ENCODE peak calls at places on chromosomes 16 and 17, in seven cellular contexts. S, V, Y, H, T, U and L are unnamed samples.

GRCh38 chr16:11386791-11387546 is 41.7 kb downstream of the RMI2 start:
- DNase-seq in S (peak; percentile 43), V (peak; percentile 69), Y (no peak), H (peak; percentile 41), T (no peak), U (peak; percentile 59), L (no peak)

GRCh38 chr16:31333686-31334649 is 21.0 kb upstream of the ITGAX start:
- DNase-seq in S (no peak), V (peak; percentile 42), Y (peak; percentile 23), H (no peak), T (peak; percentile 49), U (no peak), L (no peak)

GRCh38 chr16:17329412-17329811 is 141.3 kb downstream of the XYLT1 start:
- DNase-seq in S (no peak), V (no peak), Y (no peak), H (no peak), T (no peak), U (no peak), L (no peak)

GRCh38 chr16:72853575-72853974 is 194.4 kb downstream of the ZFHX3 start:
- DNase-seq in S (no peak), V (no peak), Y (no peak), H (no peak), T (no peak), U (no peak), L (no peak)

GRCh38 chr17:60601443-60602384 is 1.7 kb downstream of the PPM1D start:
- DNase-seq in S (peak; percentile 74), V (peak; percentile 76), Y (peak; percentile 73), H (no peak), T (peak; percentile 76), U (no peak), L (peak; percentile 56)

GRCh38 chr17:50130778-50131317 is 888 bp upstream of the SAMD14 start:
- DNase-seq in S (no peak), V (no peak), Y (no peak), H (no peak), T (no peak), U (no peak), L (no peak)

GRCh38 chr17:43079578-43080302 is 45.4 kb downstream of the BRCA1 start:
- DNase-seq in S (no peak), V (no peak), Y (no peak), H (no peak), T (no peak), U (no peak), L (no peak)

GRCh38 chr16:27230562-27230991 is 27.3 kb downstream of the KDM8 start:
- DNase-seq in S (no peak), V (peak; percentile 25), Y (no peak), H (no peak), T (no peak), U (peak; percentile 93), L (no peak)

GRCh38 chr17:77436481-77436880 is 295.7 kb downstream of the SEC14L1 start:
- DNase-seq in S (no peak), V (no peak), Y (no peak), H (no peak), T (no peak), U (no peak), L (no peak)

GRCh38 chr16:10833271-10833670 is 14.7 kb upstream of the TVP23A start:
- DNase-seq in S (no peak), V (no peak), Y (no peak), H (no peak), T (no peak), U (no peak), L (no peak)

GRCh38 chr17:56570199-56570598 is 23.3 kb upstream of the NOG start:
- DNase-seq in S (no peak), V (no peak), Y (no peak), H (no peak), T (no peak), U (no peak), L (no peak)

DNA sequence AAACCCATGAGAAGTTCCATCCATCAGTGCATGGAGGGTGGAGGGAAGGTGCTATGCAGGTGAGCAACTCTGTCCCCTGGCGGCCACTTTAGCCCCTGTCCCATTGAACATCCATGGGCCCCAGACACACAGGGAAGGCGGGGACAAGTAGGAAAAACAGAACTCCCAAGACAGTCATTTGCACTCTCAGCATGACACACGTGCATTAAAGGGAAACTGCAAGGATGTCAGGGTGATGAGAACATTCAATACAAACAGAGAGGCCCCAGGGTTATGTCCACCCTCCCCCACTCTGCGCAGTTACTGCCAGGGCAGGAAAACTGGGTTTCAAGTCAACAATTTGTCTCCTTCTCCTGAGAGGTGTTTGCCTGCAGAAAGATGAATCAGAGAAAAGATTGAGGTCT is 44.0 kb upstream of the AKTIP start:
- DNase-seq in S (peak; percentile 37), V (peak; percentile 32), Y (no peak), H (peak; percentile 17), T (no peak), U (no peak), L (no peak)
- TF ChIP-seq CTCF in S (peak; percentile 56), V (peak; percentile 21), Y (no peak), H (peak; percentile 83), T (no peak), U (no peak), L (no peak)

DNA sequence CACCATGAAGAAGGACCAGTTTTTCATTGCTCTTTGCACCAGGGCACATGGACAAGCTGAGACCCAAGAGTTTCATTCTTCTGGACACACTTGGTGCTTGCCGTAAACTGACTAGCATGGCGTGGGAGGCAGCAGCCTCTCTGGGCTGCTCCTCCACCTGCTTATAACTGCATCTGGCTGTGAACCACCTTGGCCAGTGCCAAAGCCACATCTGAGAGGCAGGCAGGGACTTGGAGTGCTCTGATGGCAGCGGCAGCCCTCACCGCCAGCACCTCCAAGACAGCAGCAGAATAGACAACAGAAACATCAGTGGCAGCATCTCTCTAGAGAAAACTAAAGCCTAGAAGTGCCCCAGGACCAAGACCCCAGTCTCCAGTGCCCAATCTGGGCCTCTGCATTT is 4.7 kb downstream of the KRT37 start:
- DNase-seq in S (no peak), V (no peak), Y (no peak), H (no peak), T (peak; percentile 11), U (no peak), L (no peak)
- H3K27ac ChIP-seq in S (no peak overlapping the region), V (no peak overlapping the region), Y (no peak overlapping the region), H (no peak overlapping the region), T (peak overlapping the region; percentile 98), U (no peak overlapping the region), L (no peak overlapping the region)

DNA sequence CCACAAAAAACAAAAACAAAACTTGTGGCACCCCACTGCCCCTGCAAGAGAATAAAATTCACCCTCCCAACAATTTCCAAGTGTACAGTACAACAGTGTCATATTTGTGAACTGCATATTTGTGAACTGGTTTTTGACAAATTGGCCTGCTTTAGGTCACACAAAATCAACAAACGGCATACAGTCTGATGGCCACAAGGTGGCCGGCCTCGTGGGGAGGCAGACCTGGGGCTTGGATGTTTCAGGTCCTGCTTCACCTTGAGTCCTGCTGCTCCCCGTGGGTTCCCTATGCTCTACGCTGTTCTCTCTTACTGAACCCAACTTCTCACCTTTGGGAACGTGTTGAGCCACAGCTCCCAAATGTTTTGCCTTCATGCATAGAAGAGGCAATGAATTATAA is 102.2 kb downstream of the CDK5R1 start:
- DNase-seq in S (no peak), V (no peak), Y (no peak), H (no peak), T (peak; percentile 12), U (no peak), L (no peak)
- TF ChIP-seq CTCF in S (peak; percentile 53), V (peak; percentile 11), Y (no peak), H (peak; percentile 81), T (no peak), U (no peak), L (peak; percentile 16)

GRCh38 chr17:81329279-81329926 is 34.3 kb upstream of the SLC38A10 start:
- DNase-seq in S (peak; percentile 76), V (no peak), Y (peak; percentile 73), H (no peak), T (peak; percentile 98), U (peak; percentile 94), L (peak; percentile 60)
- H3K27ac ChIP-seq in S (no peak overlapping the region), V (peak overlapping the region; percentile 64), Y (peak overlapping the region; percentile 51), H (no peak overlapping the region), T (peak overlapping the region; percentile 99), U (peak overlapping the region; percentile 99), L (peak overlapping the region; percentile 39)

GRCh38 chr17:80832266-80832676 is 159.4 kb upstream of the CHMP6 start:
- DNase-seq in S (peak; percentile 57), V (peak; percentile 11), Y (no peak), H (no peak), T (no peak), U (peak; percentile 48), L (peak; percentile 36)

GRCh38 chr17:80833952-80834895 is 157.4 kb upstream of the CHMP6 start:
- DNase-seq in S (peak; percentile 14), V (no peak), Y (no peak), H (no peak), T (no peak), U (peak; percentile 50), L (no peak)

GRCh38 chr17:80834896-80835281 is 156.8 kb upstream of the CHMP6 start:
- DNase-seq in S (no peak), V (no peak), Y (no peak), H (no peak), T (no peak), U (no peak), L (no peak)

GRCh38 chr17:80831481-80831880 is 160.2 kb upstream of the CHMP6 start:
- DNase-seq in S (no peak), V (no peak), Y (no peak), H (no peak), T (no peak), U (no peak), L (no peak)

GRCh38 chr17:80832888-80833583 is 158.6 kb upstream of the CHMP6 start:
- DNase-seq in S (peak; percentile 97), V (peak; percentile 91), Y (peak; percentile 68), H (peak; percentile 84), T (peak; percentile 96), U (peak; percentile 86), L (peak; percentile 96)
- TF ChIP-seq CTCF in S (no peak), V (no peak), Y (no peak), H (no peak), T (no peak), U (no peak), L (peak; percentile 2)

GRCh38 chr17:9957244-9957643 is 52.2 kb upstream of the RCVRN start:
- DNase-seq in S (no peak), V (no peak), Y (no peak), H (no peak), T (no peak), U (no peak), L (no peak)

GRCh38 chr17:9948967-9949366 is 43.9 kb upstream of the RCVRN start:
- DNase-seq in S (no peak), V (no peak), Y (no peak), H (no peak), T (no peak), U (no peak), L (no peak)

GRCh38 chr17:9956474-9957131 is 51.5 kb upstream of the RCVRN start:
- DNase-seq in S (no peak), V (no peak), Y (no peak), H (no peak), T (no peak), U (no peak), L (no peak)

GRCh38 chr17:9951803-9952202 is 46.7 kb upstream of the RCVRN start:
- DNase-seq in S (no peak), V (no peak), Y (no peak), H (no peak), T (no peak), U (no peak), L (no peak)
- H3K27ac ChIP-seq in S (no peak overlapping the region), V (no peak overlapping the region), Y (no peak overlapping the region), H (no peak overlapping the region), T (no peak overlapping the region), U (no peak overlapping the region), L (no peak overlapping the region)